ENCODE peak calls at places on chromosomes 13 and 19, in six cellular contexts. Q is psoas muscle; J is AG04449; A is fibroblast of mammary gland; I is CD8-positive, alpha-beta T cell; T is astrocyte. B is an unnamed sample.

GRCh38 chr19:2487780-2488330 is 11.9 kb downstream of the GADD45B start:
- DNase-seq in J (no peak), Q (no peak), A (no peak), I (no peak), T (no peak), B (no peak)

GRCh38 chr13:59459972-59460371 is 703.8 kb downstream of the DIAPH3 start:
- DNase-seq in J (no peak), Q (no peak), T (peak; percentile 57), I (no peak), A (peak; percentile 16), B (no peak)

GRCh38 chr19:51607920-51608562 is 22.2 kb downstream of the SIGLEC5 start:
- DNase-seq in J (no peak), I (peak; percentile 46), Q (peak; percentile 74), T (peak; percentile 24), A (peak; percentile 74), B (peak; percentile 60)

GRCh38 chr19:35555301-35556005 is 8.0 kb downstream of the ATP4A start:
- DNase-seq in J (no peak), T (no peak), A (peak; percentile 52), Q (no peak), I (no peak), B (no peak)

GRCh38 chr13:113408562-113408961 is 44.6 kb upstream of the GRTP1 start:
- DNase-seq in T (no peak), Q (no peak), A (no peak), J (no peak), I (no peak), B (no peak)

GRCh38 chr13:96851856-96852255 is 142.4 kb downstream of the OXGR1 start:
- DNase-seq in I (no peak), T (no peak), Q (no peak), A (no peak), J (no peak), B (no peak)

GRCh38 chr13:104779311-104779710 is 1713.1 kb upstream of the SLC10A2 start:
- DNase-seq in A (peak; percentile 36), T (peak; percentile 55), Q (no peak), J (peak; percentile 29), I (no peak), B (no peak)

GRCh38 chr13:50140742-50141659 is 125.8 kb downstream of the KCNRG start:
- DNase-seq in I (no peak), J (no peak), T (no peak), A (no peak), Q (no peak), B (no peak)

GRCh38 chr19:17246681-17247425 is 1.1 kb upstream of the NR2F6 start:
- DNase-seq in A (peak; percentile 41), I (no peak), J (no peak), T (no peak), Q (no peak), B (no peak)

GRCh38 chr19:45682117-45682516 is 9.6 kb downstream of the SNRPD2 start:
- DNase-seq in Q (no peak), A (no peak), T (no peak), I (no peak), J (no peak), B (no peak)
- H3K4me3 ChIP-seq in Q (peak overlapping the region; percentile 62), A (no peak overlapping the region), T (no peak overlapping the region), I (peak overlapping the region; percentile 50), J (no peak overlapping the region), B (no peak overlapping the region)

DNA sequence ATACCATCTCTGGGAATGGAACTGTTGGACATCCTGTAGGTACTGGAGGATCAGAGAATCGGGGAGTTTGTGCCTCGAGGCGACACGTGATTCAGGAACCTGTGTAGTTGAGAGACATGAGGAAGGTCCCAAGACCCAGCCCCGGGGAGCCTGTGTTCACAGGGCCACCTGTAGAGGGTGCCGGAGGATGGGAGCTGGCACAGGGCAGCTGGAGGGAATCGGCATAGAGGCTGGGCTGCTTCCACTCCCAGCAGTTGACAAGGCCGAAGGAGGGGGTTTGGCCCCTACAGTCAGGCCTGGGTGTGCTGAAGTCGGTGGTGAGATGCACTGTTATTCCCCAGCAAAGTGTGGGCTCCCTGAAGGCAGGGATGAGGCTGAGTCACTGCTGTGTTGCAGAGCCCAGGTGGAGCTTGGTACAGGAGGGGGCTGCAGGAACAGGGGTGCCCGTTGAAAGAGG is 2.5 kb upstream of the ISYNA1 start:
- DNase-seq in I (no peak), Q (no peak), T (no peak), J (no peak), A (no peak), B (no peak)
- TF ChIP-seq CTCF in I (peak; percentile 27), Q (peak; percentile 15), T (no peak), J (peak; percentile 9), A (peak; percentile 27), B (peak; percentile 12)

GRCh38 chr19:40192758-40193586 is 1.7 kb downstream of the MAP3K10 start:
- DNase-seq in J (no peak), I (no peak), Q (no peak), T (no peak), A (no peak), B (no peak)
- H3K4me3 ChIP-seq in J (peak overlapping the region; percentile 75), I (no peak overlapping the region), Q (peak overlapping the region; percentile 100), T (peak overlapping the region; percentile 13), A (no peak overlapping the region), B (no peak overlapping the region)

GRCh38 chr13:85798999-85799646 is at the start of gene SLITRK6:
- DNase-seq in A (peak; percentile 48), Q (no peak), J (peak; percentile 7), I (no peak), T (peak; percentile 76), B (peak; percentile 93)
- TF ChIP-seq CTCF in A (no peak), Q (no peak), J (no peak), I (no peak), T (no peak), B (peak; percentile 51)

GRCh38 chr13:44142911-44143665 is 230.5 kb upstream of the SERP2 start:
- DNase-seq in Q (no peak), J (no peak), A (peak; percentile 40), I (no peak), T (peak; percentile 73), B (no peak)
- H3K4me3 ChIP-seq in Q (peak overlapping the region; percentile 73), J (no peak overlapping the region), A (no peak overlapping the region), I (no peak overlapping the region), T (no peak overlapping the region), B (peak overlapping the region; percentile 52)

GRCh38 chr13:107203146-107203847 is 635.4 kb upstream of the ARGLU1 start:
- DNase-seq in I (no peak), Q (no peak), A (peak; percentile 13), T (no peak), J (no peak), B (no peak)
- TF ChIP-seq CTCF in I (no peak), Q (peak; percentile 28), A (peak; percentile 17), T (peak; percentile 38), J (no peak), B (peak; percentile 62)

GRCh38 chr19:13860679-13861391 is 16.1 kb upstream of the NANOS3 start:
- DNase-seq in Q (no peak), I (no peak), T (no peak), J (no peak), A (no peak), B (no peak)
- H3K4me3 ChIP-seq in Q (peak overlapping the region; percentile 63), I (no peak overlapping the region), T (no peak overlapping the region), J (no peak overlapping the region), A (no peak overlapping the region), B (no peak overlapping the region)

B was measured in LNCaP clone FGC.